ENCODE peak calls at places on chromosomes 5 and 9, in six cellular contexts. W, J, X, N, P and O are unnamed samples.

GRCh38 chr5:151632941-151633340 is 41.8 kb upstream of the FAT2 start:
- DNase-seq in W (no peak), J (no peak), X (no peak), N (no peak), P (no peak), O (no peak)

GRCh38 chr5:178872302-178872701 is 12.5 kb downstream of the ZNF354B start:
- DNase-seq in W (no peak), J (no peak), X (no peak), N (no peak), P (no peak), O (no peak)

GRCh38 chr5:143262393-143263174 is 140.9 kb downstream of the NR3C1 start:
- DNase-seq in W (no peak), J (no peak), X (peak; percentile 92), N (no peak), P (no peak), O (no peak)

GRCh38 chr9:132404228-132404881 is 2.3 kb downstream of the TTF1 start:
- DNase-seq in W (no peak), J (peak; percentile 57), X (peak; percentile 26), N (no peak), P (no peak), O (no peak)

GRCh38 chr9:131238402-131239021 is 37.8 kb downstream of the FAM78A start:
- DNase-seq in W (no peak), J (no peak), X (peak; percentile 53), N (no peak), P (no peak), O (no peak)

GRCh38 chr9:135533674-135534073 is 12.3 kb upstream of the OBP2A start:
- DNase-seq in W (no peak), J (no peak), X (no peak), N (no peak), P (peak; percentile 57), O (no peak)

GRCh38 chr9:128340691-128341434 is 536 bp downstream of the SLC27A4 start:
- DNase-seq in W (no peak), J (peak; percentile 50), X (no peak), N (no peak), P (no peak), O (peak; percentile 18)

GRCh38 chr9:126708178-126708577 is 94.5 kb downstream of the LMX1B start:
- DNase-seq in W (no peak), J (no peak), X (no peak), N (no peak), P (no peak), O (no peak)

GRCh38 chr9:101458955-101459631 is 23.5 kb upstream of the ALDOB start:
- DNase-seq in W (no peak), J (peak; percentile 39), X (peak; percentile 85), N (peak; percentile 11), P (no peak), O (peak; percentile 82)

GRCh38 chr5:143600396-143601075 is 197.1 kb upstream of the NR3C1 start:
- DNase-seq in W (no peak), J (no peak), X (peak; percentile 47), N (no peak), P (no peak), O (no peak)

GRCh38 chr5:168656633-168657032 is 77.5 kb upstream of the PANK3 start:
- DNase-seq in W (no peak), J (no peak), X (peak; percentile 45), N (no peak), P (no peak), O (peak; percentile 18)

GRCh38 chr9:108885643-108886348 is 23.7 kb downstream of the ACTL7A start:
- DNase-seq in W (no peak), J (no peak), X (peak; percentile 83), N (no peak), P (no peak), O (peak; percentile 65)

GRCh38 chr5:58999804-59000595 is 417.1 kb downstream of the RAB3C start:
- DNase-seq in W (peak; percentile 49), J (no peak), X (no peak), N (no peak), P (no peak), O (peak; percentile 84)

GRCh38 chr9:121674952-121675351 is 23.5 kb downstream of the DAB2IP start:
- DNase-seq in W (no peak), J (no peak), X (peak; percentile 48), N (no peak), P (no peak), O (peak; percentile 65)

GRCh38 chr5:77630246-77631165 is 8.0 kb downstream of the OTP start:
- DNase-seq in W (no peak), J (no peak), X (peak; percentile 46), N (peak; percentile 22), P (no peak), O (peak; percentile 69)

GRCh38 chr5:135343417-135343816 is 55.6 kb downstream of the MACROH2A1 start:
- DNase-seq in W (no peak), J (no peak), X (no peak), N (no peak), P (peak; percentile 24), O (no peak)

GRCh38 chr5:58077966-58078365 is 381.9 kb downstream of the PLK2 start:
- DNase-seq in W (no peak), J (no peak), X (no peak), N (no peak), P (no peak), O (no peak)

GRCh38 chr5:79011219-79011836 is 26.2 kb upstream of the ARSB start:
- DNase-seq in W (no peak), J (no peak), X (no peak), N (no peak), P (no peak), O (no peak)

GRCh38 chr5:64666058-64666457 is 24.2 kb upstream of the SHISAL2B start:
- DNase-seq in W (no peak), J (no peak), X (peak; percentile 85), N (no peak), P (no peak), O (no peak)

GRCh38 chr5:160129841-160130240 is 10.6 kb upstream of the PWWP2A start:
- DNase-seq in W (no peak), J (no peak), X (no peak), N (no peak), P (no peak), O (no peak)

GRCh38 chr9:76688471-76689238 is 75.6 kb upstream of the PCA3 start:
- DNase-seq in W (no peak), J (no peak), X (peak; percentile 6), N (no peak), P (no peak), O (no peak)

GRCh38 chr5:170169996-170170395 is 62.8 kb upstream of the C5orf58 start:
- DNase-seq in W (no peak), J (no peak), X (no peak), N (no peak), P (no peak), O (no peak)

DNA sequence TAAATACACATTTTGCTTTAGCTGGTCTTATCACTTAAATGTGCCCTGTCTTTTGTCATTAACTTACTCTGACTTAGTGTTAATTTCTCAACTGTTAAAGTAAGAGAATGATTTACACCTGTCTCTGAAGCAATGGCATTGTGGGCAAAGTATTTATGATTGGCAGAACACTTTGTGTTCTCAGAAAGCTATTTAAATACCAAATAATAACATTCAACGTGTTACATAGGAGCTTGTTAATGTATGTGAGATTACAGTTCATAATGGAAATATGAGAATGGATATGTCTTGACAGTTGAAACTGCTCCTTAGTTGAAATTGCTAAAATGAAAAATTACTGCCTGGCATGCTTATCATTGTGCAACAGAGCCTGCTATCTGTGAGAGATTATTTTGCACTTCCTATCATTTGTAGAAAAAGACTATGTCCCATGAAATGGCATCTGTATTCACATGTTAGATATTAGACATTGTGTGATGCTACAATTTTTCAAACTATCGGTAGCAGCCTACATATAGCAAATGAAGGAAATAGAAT is 46.1 kb downstream of the PRR16 start:
- DNase-seq in W (no peak), J (no peak), X (no peak), N (no peak), P (no peak), O (no peak)
- H3K27ac ChIP-seq in W (no peak overlapping the region), J (no peak overlapping the region), X (no peak overlapping the region), N (no peak overlapping the region), P (no peak overlapping the region), O (no peak overlapping the region)

GRCh38 chr5:139513852-139514485 is 31.4 kb upstream of the STING1 start:
- DNase-seq in W (no peak), J (no peak), X (no peak), N (no peak), P (no peak), O (no peak)
- H3K27ac ChIP-seq in W (no peak overlapping the region), J (no peak overlapping the region), X (no peak overlapping the region), N (no peak overlapping the region), P (no peak overlapping the region), O (no peak overlapping the region)

GRCh38 chr9:123368481-123369153 is 12.6 kb downstream of the CRB2 start:
- DNase-seq in W (peak; percentile 24), J (no peak), X (no peak), N (no peak), P (no peak), O (no peak)

GRCh38 chr9:123370526-123371227 is 14.7 kb downstream of the CRB2 start:
- DNase-seq in W (no peak), J (no peak), X (no peak), N (no peak), P (no peak), O (no peak)

GRCh38 chr9:123370108-123370507 is 14.1 kb downstream of the CRB2 start:
- DNase-seq in W (no peak), J (no peak), X (no peak), N (no peak), P (no peak), O (no peak)

GRCh38 chr9:123368023-123368422 is 12.0 kb downstream of the CRB2 start:
- DNase-seq in W (no peak), J (no peak), X (no peak), N (no peak), P (no peak), O (no peak)

GRCh38 chr9:123369296-123369695 is 13.3 kb downstream of the CRB2 start:
- DNase-seq in W (no peak), J (no peak), X (no peak), N (no peak), P (no peak), O (no peak)
- H3K27ac ChIP-seq in W (peak overlapping the region; percentile 93), J (no peak overlapping the region), X (no peak overlapping the region), N (no peak overlapping the region), P (no peak overlapping the region), O (no peak overlapping the region)

GRCh38 chr5:129461816-129462396 is 1.8 kb downstream of the ADAMTS19 start:
- DNase-seq in W (no peak), J (peak; percentile 31), X (peak; percentile 25), N (no peak), P (no peak), O (no peak)

GRCh38 chr5:129460121-129460950 is at the start of gene ADAMTS19:
- DNase-seq in W (no peak), J (no peak), X (peak; percentile 78), N (no peak), P (no peak), O (peak; percentile 37)

GRCh38 chr5:129460951-129461815 is 1.1 kb downstream of the ADAMTS19 start:
- DNase-seq in W (peak; percentile 20), J (no peak), X (peak; percentile 61), N (no peak), P (no peak), O (peak; percentile 32)

DNA sequence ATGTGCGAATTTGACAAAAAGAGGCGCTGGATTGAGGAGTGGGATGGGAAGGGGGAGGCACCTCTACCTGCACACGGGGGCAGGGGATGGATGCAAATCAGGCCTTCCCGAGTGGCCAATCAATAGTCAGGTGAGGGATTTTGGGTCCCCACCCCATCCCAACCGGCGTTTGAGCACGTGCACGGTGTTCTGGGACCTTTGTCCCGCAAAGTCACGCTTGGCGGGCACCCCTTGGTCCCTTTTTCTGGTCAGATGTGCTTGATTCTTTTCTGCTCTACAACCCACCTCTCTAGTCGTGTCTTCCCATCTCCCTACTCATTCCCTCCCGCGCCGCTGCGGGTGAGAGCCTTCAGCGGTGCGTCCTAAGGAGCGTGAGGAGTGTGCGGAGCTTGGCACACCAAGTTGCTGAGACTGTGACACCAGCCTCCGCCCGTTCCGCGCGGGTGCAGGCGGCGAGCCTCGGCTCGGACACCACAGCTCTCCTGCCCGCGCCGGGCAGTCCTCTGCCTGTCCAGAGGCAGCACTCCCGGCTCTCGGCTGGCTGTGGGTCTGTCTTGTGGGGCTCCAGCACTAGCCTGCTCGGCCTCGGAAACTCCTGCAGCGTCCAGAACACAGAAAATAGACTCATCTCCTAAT is 495 bp upstream of the ADAMTS19 start:
- DNase-seq in W (peak; percentile 15), J (no peak), X (peak; percentile 80), N (no peak), P (no peak), O (no peak)
- H3K27ac ChIP-seq in W (no peak overlapping the region), J (no peak overlapping the region), X (no peak overlapping the region), N (no peak overlapping the region), P (no peak overlapping the region), O (no peak overlapping the region)